ENCODE peak calls at places on chromosomes 1 and 21, in seven cellular contexts. Y is GM04504, J is NCI-H345, L is AG09309, K is stomach, R is anterior cingulate cortex, C is HCT116. I is an unnamed sample.

GRCh38 chr1:17258116-17258757 is 9.3 kb downstream of the PADI3 start:
- DNase-seq in Y (no peak), J (no peak), L (no peak), K (no peak), R (no peak), C (no peak), I (no peak)

GRCh38 chr1:192489748-192490147 is 85.8 kb upstream of the RGS1 start:
- DNase-seq in Y (peak; percentile 89), J (peak; percentile 60), L (peak; percentile 84), K (peak; percentile 50), R (no peak), C (no peak), I (no peak)

GRCh38 chr1:177944673-177945014 is 25.2 kb downstream of the SEC16B start:
- DNase-seq in Y (no peak), J (no peak), L (no peak), K (no peak), R (no peak), C (no peak), I (no peak)

GRCh38 chr21:39867198-39867650 is at the start of gene PCP4:
- DNase-seq in Y (no peak), J (peak; percentile 96), L (no peak), K (peak; percentile 48), R (peak; percentile 32), C (peak; percentile 27), I (peak; percentile 60)

GRCh38 chr1:27527857-27528700 is 38.1 kb upstream of the WASF2 start:
- DNase-seq in Y (no peak), J (peak; percentile 97), L (no peak), K (peak; percentile 67), R (no peak), C (no peak), I (peak; percentile 24)

GRCh38 chr21:28633803-28634572 is 358.7 kb downstream of the LTN1 start:
- DNase-seq in Y (peak; percentile 54), J (no peak), L (peak; percentile 85), K (no peak), R (no peak), C (no peak), I (no peak)

GRCh38 chr1:9942399-9942938 is 722 bp downstream of the LZIC start:
- DNase-seq in Y (peak; percentile 31), J (peak; percentile 19), L (peak; percentile 21), K (no peak), R (no peak), C (no peak), I (no peak)

GRCh38 chr21:38925923-38926322 is 120.2 kb downstream of the ETS2 start:
- DNase-seq in Y (peak; percentile 79), J (no peak), L (peak; percentile 76), K (peak; percentile 45), R (no peak), C (no peak), I (peak; percentile 13)

GRCh38 chr1:78520843-78521242 is 30.1 kb downstream of the PTGFR start:
- DNase-seq in Y (no peak), J (no peak), L (no peak), K (no peak), R (no peak), C (no peak), I (no peak)

GRCh38 chr1:41380195-41380594 is 19.0 kb downstream of the FOXO6 start:
- DNase-seq in Y (no peak), J (no peak), L (no peak), K (no peak), R (no peak), C (no peak), I (no peak)

GRCh38 chr1:96752394-96752793 is 30.8 kb downstream of the PTBP2 start:
- DNase-seq in Y (no peak), J (no peak), L (no peak), K (no peak), R (no peak), C (no peak), I (no peak)

GRCh38 chr1:22886211-22886610 is 86.5 kb downstream of the LACTBL1 start:
- DNase-seq in Y (peak; percentile 74), J (no peak), L (peak; percentile 64), K (no peak), R (no peak), C (no peak), I (no peak)